ENCODE peak calls at places on chromosomes 1 and 21, in four cellular contexts. U is esophagus squamous epithelium, E is ovary, T is sigmoid colon. X is an unnamed sample.

GRCh38 chr1:77015748-77016341 is 148.6 kb downstream of the ST6GALNAC5 start:
- DNase-seq in E (no peak), U (no peak), T (no peak), X (no peak)

GRCh38 chr1:158043232-158043631 is 49.8 kb downstream of the KIRREL1 start:
- DNase-seq in U (no peak), E (no peak), T (no peak), X (no peak)

GRCh38 chr1:200384818-200385390 is 24.9 kb downstream of the ZNF281 start:
- DNase-seq in U (no peak), T (no peak), E (no peak), X (no peak)

GRCh38 chr1:237390798-237391197 is 348.8 kb downstream of the RYR2 start:
- DNase-seq in E (no peak), T (no peak), U (no peak), X (peak)

GRCh38 chr1:8239306-8240023 is 78.4 kb upstream of the SLC45A1 start:
- DNase-seq in U (no peak), E (peak), T (peak), X (peak)

GRCh38 chr1:193338194-193338593 is 151.8 kb upstream of the B3GALT2 start:
- DNase-seq in E (no peak), T (no peak), U (no peak), X (peak)

GRCh38 chr1:96220644-96221043 is 500.9 kb upstream of the PTBP2 start:
- DNase-seq in U (no peak), T (no peak), E (no peak), X (no peak)

GRCh38 chr1:46302091-46303037 is 1.1 kb downstream of the LRRC41 start:
- DNase-seq in T (peak), U (no peak), E (peak), X (peak)

GRCh38 chr1:22712502-22713271 is 2.0 kb downstream of the EPHB2 start:
- DNase-seq in E (peak), T (no peak), U (no peak), X (no peak)

GRCh38 chr1:20068722-20069121 is 1.3 kb upstream of the PLA2G5 start:
- DNase-seq in U (no peak), T (no peak), E (no peak), X (no peak)

GRCh38 chr1:234388094-234388493 is 14.8 kb downstream of the COA6 start:
- DNase-seq in E (no peak), U (no peak), T (no peak), X (no peak)

GRCh38 chr21:23245231-23245630 is 2247.0 kb downstream of the NCAM2 start:
- DNase-seq in U (no peak), T (no peak), E (no peak), X (no peak)

GRCh38 chr1:223143760-223144248 is 756 bp upstream of the TLR5 start:
- DNase-seq in E (peak), U (no peak), T (peak), X (no peak)

GRCh38 chr1:170145691-170146676 is at the start of gene NTMT2:
- DNase-seq in U (no peak), E (no peak), T (no peak), X (peak)

GRCh38 chr1:70874063-70874462 is 173.6 kb downstream of the PTGER3 start:
- DNase-seq in T (no peak), E (no peak), U (no peak), X (no peak)

GRCh38 chr21:37346841-37347430 is 19.6 kb upstream of the DYRK1A start:
- DNase-seq in T (no peak), U (no peak), E (no peak), X (no peak)

GRCh38 chr1:42736152-42736551 is 3.9 kb downstream of the CLDN19 start:
- DNase-seq in T (no peak), U (no peak), E (no peak), X (peak)
- TF ChIP-seq CTCF in T (no peak), U (no peak), E (no peak), X (peak)

GRCh38 chr1:218882454-218882853 is 291.2 kb upstream of the LYPLAL1 start:
- DNase-seq in E (no peak), T (no peak), U (no peak), X (no peak)

GRCh38 chr1:218878369-218878768 is 295.3 kb upstream of the LYPLAL1 start:
- DNase-seq in U (no peak), E (no peak), T (no peak), X (peak)

GRCh38 chr1:218874801-218875400 is 298.8 kb upstream of the LYPLAL1 start:
- DNase-seq in E (no peak), T (no peak), U (no peak), X (no peak)

GRCh38 chr1:218886472-218886871 is 287.2 kb upstream of the LYPLAL1 start:
- DNase-seq in T (peak), E (peak), U (no peak), X (peak)

DNA sequence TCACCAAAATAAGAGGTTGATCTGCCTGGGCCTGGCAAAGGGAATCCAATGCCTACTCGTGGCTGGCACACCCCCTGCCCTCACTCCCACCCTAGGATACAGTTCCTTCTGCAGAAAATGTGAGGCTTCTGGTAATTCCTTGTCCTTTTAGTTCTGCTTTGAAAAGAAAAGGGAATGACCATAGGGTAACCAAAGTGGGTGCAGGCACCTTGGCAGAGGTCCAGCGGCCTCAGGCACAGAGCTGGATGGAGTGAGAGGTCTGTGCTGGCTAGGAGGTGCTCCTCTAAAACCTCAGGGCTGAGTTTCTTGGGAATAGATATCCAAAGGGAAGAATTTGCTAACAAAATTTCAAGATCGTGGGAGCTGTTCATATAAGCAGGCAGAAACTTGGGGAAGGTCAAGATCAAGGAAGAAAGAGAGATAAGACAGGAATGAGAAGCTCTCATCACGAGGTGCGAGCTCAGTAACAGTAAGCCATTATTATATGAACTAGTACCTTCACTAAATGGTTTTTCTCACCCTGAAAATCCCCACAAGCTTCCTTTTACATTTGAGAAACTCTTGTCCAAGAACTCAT is 293.1 kb upstream of the LYPLAL1 start:
- DNase-seq in T (no peak), E (no peak), U (no peak), X (peak)
- TF ChIP-seq CTCF in T (no peak), E (no peak), U (no peak), X (no peak)

GRCh38 chr1:116254001-116254400 is 119.0 kb upstream of the ATP1A1 start:
- DNase-seq in T (no peak), U (no peak), E (no peak), X (no peak)
- TF ChIP-seq CTCF in T (no peak), U (no peak), E (no peak), X (no peak)

GRCh38 chr1:169105087-169105433 is 1.4 kb upstream of the ATP1B1 start:
- DNase-seq in T (no peak), U (no peak), E (peak), X (no peak)

GRCh38 chr1:169106095-169106920 is at the start of gene ATP1B1:
- DNase-seq in U (peak), E (peak), T (peak), X (peak)

GRCh38 chr1:169103443-169103842 is 3.0 kb upstream of the ATP1B1 start:
- DNase-seq in T (no peak), U (no peak), E (no peak), X (no peak)

GRCh38 chr1:169106921-169107672 is 607 bp downstream of the ATP1B1 start:
- DNase-seq in E (no peak), U (no peak), T (no peak), X (peak)

DNA sequence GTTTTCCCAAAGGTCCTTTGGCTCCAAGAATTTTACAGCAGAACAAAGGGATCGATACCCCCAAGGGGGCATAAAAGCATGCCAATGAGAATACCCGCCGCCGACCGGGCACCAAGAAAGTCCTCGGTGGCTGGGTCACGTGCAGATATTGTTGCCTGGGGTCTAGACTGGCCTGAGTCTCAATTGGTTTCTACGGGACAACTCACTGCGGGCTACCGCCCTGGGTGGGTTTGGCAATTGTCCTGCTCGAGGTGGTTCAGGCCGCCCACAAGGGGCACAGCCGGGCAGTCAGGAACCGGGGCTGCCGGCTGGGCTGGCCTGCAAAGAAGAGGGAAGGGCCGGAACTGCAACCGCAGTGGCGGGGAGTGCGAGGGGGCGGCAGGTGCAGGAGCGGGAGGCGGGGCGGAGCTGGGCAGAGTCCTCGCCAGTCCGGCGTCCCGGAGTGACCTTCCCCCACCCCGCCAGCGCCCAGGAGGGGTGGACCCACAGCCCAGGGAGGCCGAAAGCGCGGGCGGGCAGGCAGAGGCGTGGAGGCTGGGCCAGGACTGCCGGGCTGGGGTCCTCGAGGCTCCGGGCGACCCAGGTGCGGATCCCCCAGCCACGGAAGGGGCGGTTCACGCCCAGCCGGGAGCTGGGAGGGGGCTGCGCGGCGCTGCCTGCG is 926 bp upstream of the ATP1B1 start:
- DNase-seq in E (peak), U (no peak), T (peak), X (no peak)
- TF ChIP-seq CTCF in E (no peak), U (no peak), T (no peak), X (no peak)

DNA sequence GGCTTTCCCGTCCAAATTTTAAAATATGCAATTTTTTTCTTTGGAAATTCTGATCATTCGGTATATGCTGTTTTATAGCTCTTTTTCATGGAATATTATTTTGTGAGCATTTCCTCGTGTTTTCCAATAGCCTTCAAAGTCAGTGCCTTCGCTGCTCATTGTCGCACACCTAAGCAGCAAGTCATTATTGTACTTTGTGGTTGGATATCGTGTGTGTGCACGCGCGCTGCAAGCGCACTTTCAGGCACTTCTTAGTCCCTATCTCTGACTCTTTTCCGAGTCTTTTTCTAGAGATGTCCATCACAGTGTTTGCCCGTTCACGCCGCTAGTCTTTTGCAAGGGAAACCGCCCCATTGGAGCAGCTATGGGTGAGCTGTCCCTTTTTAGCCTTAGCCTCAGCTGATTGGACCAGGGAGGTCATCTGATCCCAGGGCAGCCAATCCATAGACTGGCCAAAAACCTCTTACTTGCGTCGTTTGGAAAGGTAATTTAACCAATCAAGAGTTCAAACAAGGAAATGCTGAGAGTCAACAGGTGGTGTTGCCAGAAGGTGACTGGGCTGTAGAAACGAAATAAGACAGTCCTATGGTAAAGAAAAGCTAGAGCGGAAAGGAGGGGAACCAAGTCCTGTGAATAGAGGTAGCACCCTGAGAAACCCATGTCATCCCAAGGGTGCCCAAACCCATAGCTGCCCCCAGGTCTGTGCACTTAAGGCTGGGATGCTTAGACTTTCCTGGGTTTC is 710 bp upstream of the HYI start:
- DNase-seq in T (peak), U (no peak), E (peak), X (peak)
- TF ChIP-seq CTCF in T (peak), U (no peak), E (no peak), X (no peak)

DNA sequence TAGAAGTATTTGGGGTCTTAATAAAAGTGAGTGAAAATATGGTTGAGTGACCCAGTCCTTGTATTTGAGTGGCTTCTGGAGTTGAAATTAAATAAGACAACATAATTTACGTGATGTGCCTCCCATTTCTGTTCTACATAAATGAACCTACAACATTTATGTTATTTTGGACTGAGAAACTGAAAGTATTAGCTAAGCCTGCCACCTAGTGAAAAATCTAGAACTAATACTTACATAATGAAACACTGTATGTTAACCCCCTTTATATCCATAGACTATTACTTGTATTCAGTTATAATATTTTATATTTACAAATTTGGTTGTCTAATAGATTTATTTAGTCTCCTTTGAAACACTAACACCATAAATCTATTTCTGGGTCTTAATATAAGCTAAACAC is 298.9 kb downstream of the KCNT2 start:
- DNase-seq in U (no peak), T (no peak), E (no peak), X (peak)
- TF ChIP-seq CTCF in U (no peak), T (no peak), E (no peak), X (peak)